ENCODE peak calls at places on chromosomes 2 and 18, in ten cellular contexts. X is retinal pigment epithelial cell, C is Panc1, W is IMR-90, V is GM13976, A is foreskin fibroblast, F is kidney, Y is fibroblast of mammary gland, G is GM12865, M is left ventricle myocardium inferior. T is an unnamed sample.

GRCh38 chr2:127632592-127633489 is 13.1 kb upstream of the GPR17 start:
- DNase-seq in F (no peak), V (peak; percentile 79), Y (no peak), X (no peak), C (no peak), W (no peak), A (no peak), M (no peak), G (peak; percentile 14), T (peak; percentile 80)

GRCh38 chr2:157362627-157363026 is 37.0 kb upstream of the ERMN start:
- DNase-seq in F (no peak), A (no peak), Y (no peak), G (no peak), V (no peak), C (no peak), W (no peak), M (no peak), X (no peak), T (no peak)

GRCh38 chr2:112791019-112791418 is 6.7 kb upstream of the IL1A start:
- DNase-seq in A (no peak), C (no peak), M (no peak), F (no peak), X (no peak), V (no peak), G (no peak), Y (no peak), W (no peak), T (no peak)

GRCh38 chr2:148614332-148615049 is 30.1 kb upstream of the EPC2 start:
- DNase-seq in C (no peak), G (peak; percentile 75), Y (no peak), A (no peak), F (no peak), W (peak; percentile 39), M (no peak), X (peak; percentile 71), V (peak; percentile 70), T (peak; percentile 71)

GRCh38 chr18:63627819-63628218 is 16.2 kb downstream of the SERPINB4 start:
- DNase-seq in C (no peak), G (no peak), A (no peak), W (no peak), Y (no peak), M (no peak), F (no peak), V (no peak), X (no peak), T (no peak)

GRCh38 chr2:172698041-172698863 is 37.4 kb upstream of the RAPGEF4 start:
- DNase-seq in A (peak; percentile 91), F (no peak), W (peak; percentile 97), X (peak; percentile 66), G (peak; percentile 36), Y (peak; percentile 92), V (peak; percentile 57), C (no peak), M (no peak), T (peak; percentile 69)

GRCh38 chr2:115880558-115880957 is 1438.1 kb downstream of the DPP10 start:
- DNase-seq in Y (no peak), M (no peak), W (no peak), C (no peak), A (no peak), X (no peak), V (no peak), F (no peak), G (no peak), T (no peak)

GRCh38 chr2:168136392-168136977 is 110.9 kb downstream of the STK39 start:
- DNase-seq in F (no peak), C (peak; percentile 39), G (peak; percentile 44), W (peak; percentile 48), Y (peak; percentile 66), X (no peak), V (peak; percentile 8), M (no peak), A (peak; percentile 23), T (peak; percentile 11)

GRCh38 chr2:119156105-119156890 is 2.3 kb downstream of the C1QL2 start:
- DNase-seq in V (no peak), F (no peak), W (no peak), M (no peak), Y (no peak), X (no peak), C (no peak), G (no peak), A (no peak), T (no peak)

GRCh38 chr2:64866797-64867196 is 122.4 kb upstream of the SLC1A4 start:
- DNase-seq in M (no peak), Y (peak; percentile 99), V (no peak), X (no peak), G (no peak), W (peak; percentile 98), F (peak; percentile 89), C (no peak), A (peak; percentile 98), T (no peak)

GRCh38 chr2:64865073-64865830 is 123.9 kb upstream of the SLC1A4 start:
- DNase-seq in X (no peak), C (no peak), G (peak; percentile 69), F (peak; percentile 87), V (peak; percentile 90), A (peak; percentile 71), Y (peak; percentile 77), W (peak; percentile 54), M (peak; percentile 61), T (peak; percentile 91)

GRCh38 chr2:64863097-64863820 is 125.9 kb upstream of the SLC1A4 start:
- DNase-seq in F (no peak), G (peak; percentile 39), C (no peak), Y (no peak), X (no peak), V (no peak), W (no peak), M (no peak), A (no peak), T (peak; percentile 37)

GRCh38 chr2:64867253-64867996 is 121.8 kb upstream of the SLC1A4 start:
- DNase-seq in Y (no peak), C (no peak), A (no peak), V (no peak), X (no peak), F (no peak), G (no peak), M (no peak), W (no peak), T (no peak)

GRCh38 chr2:64865831-64866146 is 123.4 kb upstream of the SLC1A4 start:
- DNase-seq in W (no peak), M (no peak), X (no peak), A (no peak), G (no peak), C (no peak), F (no peak), Y (no peak), V (no peak), T (no peak)
- TF ChIP-seq CTCF in W (no peak), M (no peak), X (no peak), A (no peak), G (no peak), C (no peak), F (no peak), Y (no peak), V (no peak), T (no peak)

GRCh38 chr2:217897816-217898806 is 104.7 kb downstream of the TNS1 start:
- DNase-seq in W (no peak), M (peak; percentile 57), V (no peak), G (no peak), Y (no peak), F (peak; percentile 87), X (no peak), A (no peak), C (no peak), T (no peak)

GRCh38 chr2:217900010-217900779 is 102.6 kb downstream of the TNS1 start:
- DNase-seq in V (no peak), A (no peak), W (no peak), G (no peak), Y (no peak), X (no peak), C (no peak), M (no peak), F (no peak), T (no peak)

GRCh38 chr2:217900780-217901360 is 101.9 kb downstream of the TNS1 start:
- DNase-seq in X (no peak), V (no peak), F (no peak), Y (no peak), C (no peak), A (no peak), W (no peak), G (no peak), M (no peak), T (no peak)

GRCh38 chr2:217901400-217901799 is 101.4 kb downstream of the TNS1 start:
- DNase-seq in C (no peak), V (no peak), Y (no peak), G (no peak), A (no peak), F (no peak), X (no peak), M (no peak), W (no peak), T (no peak)

GRCh38 chr2:217899231-217900009 is 103.4 kb downstream of the TNS1 start:
- DNase-seq in X (peak; percentile 44), A (peak; percentile 83), C (no peak), V (peak; percentile 80), G (peak; percentile 42), Y (peak; percentile 86), M (peak; percentile 65), F (peak; percentile 92), W (peak; percentile 91), T (peak; percentile 62)
- TF ChIP-seq CTCF in X (peak; percentile 96), A (peak; percentile 95), C (peak; percentile 79), V (peak; percentile 49), G (peak; percentile 71), Y (peak; percentile 75), M (peak; percentile 72), F (peak; percentile 79), W (peak; percentile 87), T (peak; percentile 44)

GRCh38 chr2:69735696-69736095 is 6.2 kb upstream of the ANXA4 start:
- DNase-seq in M (no peak), V (no peak), C (no peak), G (no peak), F (no peak), Y (no peak), W (no peak), A (no peak), X (no peak), T (no peak)

GRCh38 chr2:69731575-69731974 is 10.4 kb upstream of the ANXA4 start:
- DNase-seq in G (peak; percentile 31), F (no peak), Y (no peak), A (no peak), X (no peak), M (no peak), W (no peak), V (no peak), C (no peak), T (no peak)

GRCh38 chr2:69734040-69734611 is 7.8 kb upstream of the ANXA4 start:
- DNase-seq in X (no peak), Y (no peak), F (no peak), C (no peak), M (no peak), A (no peak), W (no peak), V (no peak), G (no peak), T (no peak)

GRCh38 chr2:69734858-69735574 is 6.9 kb upstream of the ANXA4 start:
- DNase-seq in Y (no peak), W (no peak), F (no peak), C (no peak), M (no peak), V (no peak), G (no peak), A (no peak), X (no peak), T (no peak)

GRCh38 chr2:69733338-69734039 is 8.4 kb upstream of the ANXA4 start:
- DNase-seq in C (no peak), Y (peak; percentile 75), W (peak; percentile 34), X (no peak), F (no peak), A (peak; percentile 9), M (no peak), V (no peak), G (no peak), T (no peak)
- TF ChIP-seq CTCF in C (no peak), Y (no peak), W (no peak), X (no peak), F (no peak), A (no peak), M (no peak), V (no peak), G (no peak), T (no peak)

GRCh38 chr2:234881413-234882241 is 70.2 kb upstream of the SH3BP4 start:
- DNase-seq in G (peak; percentile 42), Y (peak; percentile 92), V (peak; percentile 32), C (peak; percentile 87), M (peak; percentile 78), F (peak; percentile 90), X (peak; percentile 62), A (peak; percentile 48), W (peak; percentile 97), T (peak; percentile 19)
- TF ChIP-seq CTCF in G (peak; percentile 31), Y (peak; percentile 81), V (peak; percentile 13), C (peak; percentile 88), M (peak; percentile 78), F (peak; percentile 65), X (peak; percentile 82), A (peak; percentile 57), W (peak; percentile 91), T (peak; percentile 22)